ENCODE peak calls at places on chromosomes 2 and 18, in five cellular contexts. A is thoracic aorta, L is pancreas, R is fibroblast of pulmonary artery, B is neural crest cell. Z is an unnamed sample.

GRCh38 chr2:55995206-55995605 is 71.6 kb upstream of the EFEMP1 start:
- DNase-seq in A (no peak), L (no peak), R (no peak), B (no peak), Z (no peak)

GRCh38 chr18:79802298-79802697 is 4.6 kb downstream of the KCNG2 start:
- DNase-seq in A (no peak), L (no peak), R (no peak), B (no peak), Z (no peak)

GRCh38 chr18:79395761-79396404 is at the start of gene NFATC1:
- DNase-seq in A (peak; percentile 68), L (peak; percentile 83), R (peak; percentile 84), B (peak; percentile 55), Z (no peak)

GRCh38 chr2:42547014-42547413 is 21.4 kb upstream of the MTA3 start:
- DNase-seq in A (no peak), L (no peak), R (no peak), B (no peak), Z (no peak)

GRCh38 chr2:234427081-234428058 is 69.5 kb downstream of the ARL4C start:
- DNase-seq in A (no peak), L (no peak), R (peak; percentile 90), B (no peak), Z (no peak)

GRCh38 chr2:37764739-37765138 is 93.3 kb upstream of the CDC42EP3 start:
- DNase-seq in A (no peak), L (no peak), R (peak; percentile 34), B (no peak), Z (no peak)

GRCh38 chr18:66640431-66640830 is 36.5 kb upstream of the CDH19 start:
- DNase-seq in A (no peak), L (no peak), R (peak; percentile 72), B (no peak), Z (no peak)

GRCh38 chr2:235005023-235005422 is 53.2 kb downstream of the SH3BP4 start:
- DNase-seq in A (no peak), L (no peak), R (no peak), B (no peak), Z (no peak)

GRCh38 chr2:239299218-239299939 is 101.4 kb downstream of the HDAC4 start:
- DNase-seq in A (no peak), L (peak; percentile 71), R (no peak), B (no peak), Z (no peak)

GRCh38 chr2:77228379-77228778 is 293.8 kb downstream of the LRRTM4 start:
- DNase-seq in A (no peak), L (no peak), R (peak; percentile 3), B (no peak), Z (no peak)

GRCh38 chr2:7613831-7614230 is 696.6 kb downstream of the RNF144A start:
- DNase-seq in A (no peak), L (no peak), R (no peak), B (no peak), Z (no peak)

GRCh38 chr2:217054791-217055190 is 194.9 kb upstream of the TNP1 start:
- DNase-seq in A (no peak), L (no peak), R (no peak), B (no peak), Z (no peak)

GRCh38 chr2:27707462-27708256 is 44.0 kb downstream of the SLC4A1AP start:
- DNase-seq in A (no peak), L (no peak), R (no peak), B (no peak), Z (no peak)

GRCh38 chr18:42814184-42814583 is 301.3 kb downstream of the RIT2 start:
- DNase-seq in A (no peak), L (no peak), R (no peak), B (no peak), Z (no peak)

DNA sequence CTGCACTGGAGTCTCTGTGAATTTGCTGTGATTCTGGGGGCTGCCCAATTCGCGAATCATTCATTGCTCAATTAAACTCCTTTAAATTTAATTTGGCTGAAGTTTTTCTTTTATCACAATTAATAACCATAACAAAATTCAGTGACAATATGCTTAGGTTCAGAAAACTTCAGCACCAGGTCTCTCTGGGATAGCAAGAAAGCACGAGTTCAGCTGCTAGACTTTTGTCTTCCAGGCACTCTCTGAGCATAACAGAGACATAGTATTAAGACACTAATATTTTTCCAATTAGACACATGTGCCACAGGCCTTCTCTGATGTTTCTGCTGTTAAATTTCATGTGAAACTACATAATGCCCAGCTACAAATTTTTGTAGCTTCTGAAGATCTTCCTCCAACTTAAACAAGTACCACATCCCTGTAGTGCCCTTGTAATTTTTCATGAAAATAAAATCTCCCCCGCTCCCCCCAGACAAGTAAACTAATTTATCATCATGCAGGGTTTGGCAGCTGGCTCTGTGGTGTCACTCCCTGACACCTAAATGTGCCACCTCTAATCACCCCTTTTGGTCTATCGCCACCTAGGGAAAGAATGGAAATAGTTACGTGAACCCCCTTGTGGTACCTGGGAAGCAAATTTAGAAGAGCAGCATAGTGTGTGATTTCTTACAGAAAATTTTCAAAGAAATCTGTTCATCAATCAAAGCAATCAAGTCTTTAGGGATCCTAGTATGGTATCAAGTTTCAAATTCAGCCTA is 94.1 kb downstream of the CSRNP3 start:
- DNase-seq in A (no peak), L (no peak), R (no peak), B (no peak), Z (no peak)
- TF ChIP-seq CTCF in A (no peak), L (no peak), R (no peak), B (peak; percentile 33), Z (no peak)

GRCh38 chr2:164495491-164496223 is 125.6 kb downstream of the GRB14 start:
- DNase-seq in A (no peak), L (no peak), R (peak; percentile 75), B (peak; percentile 25), Z (no peak)
- TF ChIP-seq CTCF in A (no peak), L (no peak), R (peak; percentile 71), B (peak; percentile 75), Z (no peak)

GRCh38 chr2:75068546-75068945 is 110.1 kb downstream of the POLE4 start:
- DNase-seq in A (no peak), L (no peak), R (no peak), B (no peak), Z (no peak)
- TF ChIP-seq CTCF in A (no peak), L (no peak), R (no peak), B (no peak), Z (no peak)

GRCh38 chr18:21194871-21195771 is 46.9 kb upstream of the GREB1L start:
- DNase-seq in A (no peak), L (no peak), R (peak; percentile 68), B (no peak), Z (no peak)

GRCh38 chr18:21187886-21188285 is 54.1 kb upstream of the GREB1L start:
- DNase-seq in A (no peak), L (no peak), R (no peak), B (no peak), Z (no peak)

GRCh38 chr18:21196426-21196825 is 45.6 kb upstream of the GREB1L start:
- DNase-seq in A (no peak), L (no peak), R (no peak), B (no peak), Z (no peak)

GRCh38 chr18:21191596-21192307 is 50.3 kb upstream of the GREB1L start:
- DNase-seq in A (no peak), L (no peak), R (peak; percentile 67), B (peak; percentile 57), Z (no peak)

DNA sequence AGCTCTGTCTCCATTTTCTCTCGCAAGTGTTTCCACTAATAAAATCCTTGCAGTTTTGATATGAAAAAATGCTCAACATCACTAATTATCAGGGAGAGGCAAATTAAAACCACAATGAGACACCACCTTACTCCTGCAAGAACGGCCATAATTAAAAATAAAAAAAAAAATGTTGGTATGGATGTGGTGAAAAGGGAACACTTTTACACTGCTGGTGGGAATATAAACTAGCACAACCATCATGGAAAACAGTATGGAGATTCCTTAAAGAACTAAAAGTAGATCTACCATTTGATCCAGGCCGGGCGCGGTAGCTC is 49.8 kb upstream of the GREB1L start:
- DNase-seq in A (no peak), L (no peak), R (no peak), B (no peak), Z (no peak)
- TF ChIP-seq CTCF in A (peak; percentile 7), L (no peak), R (no peak), B (peak; percentile 12), Z (no peak)

DNA sequence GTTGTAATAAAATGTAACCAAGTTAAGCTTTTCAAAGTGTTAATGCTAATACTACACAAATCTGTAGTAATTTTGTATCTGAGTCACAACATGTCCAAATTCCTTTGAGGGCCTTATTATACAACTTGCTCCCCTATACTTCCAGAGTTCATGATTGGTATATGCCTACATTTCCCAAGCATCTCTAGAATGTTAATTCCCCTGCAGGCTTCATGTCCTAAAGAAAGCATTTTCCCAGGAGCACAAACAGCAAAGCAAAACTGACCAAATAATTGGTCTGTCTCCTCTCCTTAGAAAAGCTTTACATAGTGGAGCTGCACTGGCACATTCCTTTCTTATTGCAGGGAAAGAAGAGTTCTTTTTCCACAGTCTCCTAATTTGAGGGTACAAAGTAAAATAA is 3.7 kb downstream of the ALS2 start:
- DNase-seq in A (no peak), L (no peak), R (no peak), B (no peak), Z (no peak)
- TF ChIP-seq CTCF in A (no peak), L (no peak), R (no peak), B (no peak), Z (no peak)

DNA sequence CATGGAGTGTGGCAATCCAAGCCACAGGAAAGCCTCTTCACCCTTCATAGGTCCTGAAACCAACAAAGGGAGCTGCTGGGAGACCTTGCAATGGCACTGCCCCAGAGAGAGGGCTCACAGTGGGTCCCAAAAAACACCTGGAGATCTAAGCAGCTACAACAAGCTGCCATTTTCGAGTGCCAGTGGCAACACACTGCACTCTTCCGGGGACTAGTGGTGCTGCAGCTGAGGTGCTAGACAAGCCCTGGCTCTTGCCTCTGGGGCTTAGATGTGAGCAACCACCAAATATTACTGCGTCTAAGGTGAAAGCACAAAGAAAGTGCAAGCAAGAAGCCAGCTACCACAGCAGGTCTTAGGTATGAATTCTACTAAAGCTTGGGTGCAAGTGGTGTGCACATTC is 192.9 kb downstream of the NOL4 start:
- DNase-seq in A (no peak), L (no peak), R (peak; percentile 3), B (no peak), Z (no peak)
- TF ChIP-seq CTCF in A (no peak), L (no peak), R (no peak), B (no peak), Z (no peak)

DNA sequence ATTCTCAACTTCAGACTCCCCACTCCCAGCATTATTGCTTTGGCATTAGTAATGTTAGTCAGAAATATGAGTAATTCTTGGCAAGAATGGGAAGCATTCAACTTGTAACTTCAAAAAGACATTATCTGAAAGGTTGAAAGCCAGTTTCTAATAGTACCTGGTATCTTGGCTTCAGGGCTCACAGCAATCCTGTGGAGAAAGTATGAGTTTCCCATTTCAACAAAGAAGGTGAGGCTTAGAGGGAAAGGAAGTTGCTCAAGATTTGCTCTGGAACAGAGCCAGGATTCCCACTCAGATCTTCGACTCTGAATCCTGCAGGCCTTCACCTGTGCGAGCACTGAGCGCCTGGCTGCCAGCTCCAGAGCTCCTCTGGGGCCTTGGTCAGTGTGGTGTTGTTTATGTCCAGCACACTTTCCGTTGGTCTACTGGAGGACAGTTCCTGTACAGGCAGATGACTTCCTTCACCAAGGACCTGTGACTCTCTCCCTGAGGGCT is 136.1 kb downstream of the MCFD2 start:
- DNase-seq in A (no peak), L (no peak), R (peak; percentile 58), B (no peak), Z (no peak)
- TF ChIP-seq CTCF in A (no peak), L (no peak), R (no peak), B (no peak), Z (no peak)

GRCh38 chr2:28952806-28953190 is 28.3 kb upstream of the TOGARAM2 start:
- DNase-seq in A (no peak), L (no peak), R (no peak), B (no peak), Z (no peak)
- TF ChIP-seq CTCF in A (no peak), L (no peak), R (peak; percentile 2), B (no peak), Z (no peak)

Z was measured in omental fat pad.